ENCODE peak calls at places on chromosome 1, in six cellular contexts. S, D, Y, F, O and I are unnamed samples.

GRCh38 chr1:6065093-6065878 is 19.6 kb downstream of the KCNAB2 start:
- DNase-seq in S (no peak), D (no peak), O (no peak), Y (no peak), F (no peak), I (no peak)

GRCh38 chr1:47623174-47623940 is 185.5 kb downstream of the FOXD2 start:
- DNase-seq in S (no peak), D (no peak), O (no peak), Y (no peak), F (no peak), I (no peak)

GRCh38 chr1:44640178-44640865 is 34.0 kb downstream of the TMEM53 start:
- DNase-seq in O (no peak), S (no peak), F (no peak), D (no peak), Y (no peak), I (no peak)

GRCh38 chr1:77313491-77313890 is 31.7 kb downstream of the AK5 start:
- DNase-seq in F (peak), O (peak), S (peak), D (no peak), Y (peak), I (peak)

GRCh38 chr1:84776639-84777038 is 86.4 kb upstream of the SSX2IP start:
- DNase-seq in D (no peak), Y (no peak), O (no peak), S (no peak), F (no peak), I (no peak)

GRCh38 chr1:109819365-109819764 is 55.6 kb upstream of the EPS8L3 start:
- DNase-seq in F (no peak), D (no peak), O (no peak), Y (no peak), S (no peak), I (no peak)

GRCh38 chr1:156559086-156559796 is 13.1 kb downstream of the IQGAP3 start:
- DNase-seq in Y (no peak), D (no peak), F (no peak), S (no peak), O (no peak), I (no peak)

GRCh38 chr1:93681549-93682412 is at the start of gene BCAR3:
- DNase-seq in Y (peak), D (no peak), F (peak), O (no peak), S (peak), I (peak)

GRCh38 chr1:53592521-53592982 is 133.4 kb downstream of the DMRTB1 start:
- DNase-seq in S (peak), Y (no peak), O (no peak), D (no peak), F (no peak), I (no peak)

GRCh38 chr1:29879217-29879616 is 642.9 kb downstream of the PTPRU start:
- DNase-seq in Y (no peak), S (no peak), O (no peak), D (no peak), F (no peak), I (no peak)

GRCh38 chr1:28775121-28775942 is 36.6 kb upstream of the OPRD1 start:
- DNase-seq in S (no peak), O (no peak), Y (peak), D (no peak), F (peak), I (no peak)

GRCh38 chr1:172486805-172487454 is 43.1 kb upstream of the PIGC start:
- DNase-seq in O (no peak), Y (no peak), S (no peak), D (no peak), F (no peak), I (no peak)

GRCh38 chr1:53122194-53122846 is 20.1 kb downstream of the SLC1A7 start:
- DNase-seq in S (no peak), F (no peak), O (no peak), D (no peak), Y (no peak), I (no peak)

GRCh38 chr1:119340861-119341261 is 27.7 kb upstream of the HAO2 start:
- DNase-seq in S (no peak), D (no peak), Y (no peak), F (no peak), O (no peak), I (no peak)

GRCh38 chr1:7478797-7479499 is 292.1 kb upstream of the VAMP3 start:
- DNase-seq in F (no peak), S (peak), D (no peak), Y (no peak), O (no peak), I (peak)

GRCh38 chr1:24898909-24899439 is 31.1 kb downstream of the RUNX3 start:
- DNase-seq in O (no peak), D (no peak), Y (no peak), S (no peak), F (no peak), I (no peak)

GRCh38 chr1:113388621-113389355 is 1.5 kb upstream of the MAGI3 start:
- DNase-seq in S (peak), D (no peak), F (peak), O (peak), Y (peak), I (peak)
- TF ChIP-seq POLR2A in S (no peak), D (no peak), F (no peak), O (no peak), Y (no peak), I (no peak)

GRCh38 chr1:87435484-87435883 is 106.8 kb downstream of the LMO4 start:
- DNase-seq in O (no peak), S (peak), F (peak), Y (no peak), D (peak), I (peak)
- TF ChIP-seq MYC in O (no peak), S (no peak), F (no peak), Y (no peak), D (no peak), I (no peak)

GRCh38 chr1:155307247-155307740 is 1.4 kb upstream of the FDPS start:
- DNase-seq in F (no peak), Y (peak), D (no peak), O (peak), S (peak), I (peak)

GRCh38 chr1:155304558-155305063 is 3.4 kb upstream of the PKLR start:
- DNase-seq in D (no peak), O (peak), Y (no peak), F (no peak), S (no peak), I (no peak)

GRCh38 chr1:155309423-155310021 is 856 bp downstream of the FDPS start:
- DNase-seq in F (peak), D (no peak), Y (peak), S (peak), O (no peak), I (peak)

GRCh38 chr1:155305881-155306391 is 2.7 kb upstream of the FDPS start:
- DNase-seq in D (no peak), F (no peak), O (peak), S (no peak), Y (no peak), I (no peak)

GRCh38 chr1:155308493-155309422 is at the start of gene FDPS:
- DNase-seq in F (peak), Y (peak), D (peak), S (peak), O (peak), I (peak)
- TF ChIP-seq POLR2A in F (peak), Y (peak), D (peak), S (peak), O (peak), I (peak)

DNA sequence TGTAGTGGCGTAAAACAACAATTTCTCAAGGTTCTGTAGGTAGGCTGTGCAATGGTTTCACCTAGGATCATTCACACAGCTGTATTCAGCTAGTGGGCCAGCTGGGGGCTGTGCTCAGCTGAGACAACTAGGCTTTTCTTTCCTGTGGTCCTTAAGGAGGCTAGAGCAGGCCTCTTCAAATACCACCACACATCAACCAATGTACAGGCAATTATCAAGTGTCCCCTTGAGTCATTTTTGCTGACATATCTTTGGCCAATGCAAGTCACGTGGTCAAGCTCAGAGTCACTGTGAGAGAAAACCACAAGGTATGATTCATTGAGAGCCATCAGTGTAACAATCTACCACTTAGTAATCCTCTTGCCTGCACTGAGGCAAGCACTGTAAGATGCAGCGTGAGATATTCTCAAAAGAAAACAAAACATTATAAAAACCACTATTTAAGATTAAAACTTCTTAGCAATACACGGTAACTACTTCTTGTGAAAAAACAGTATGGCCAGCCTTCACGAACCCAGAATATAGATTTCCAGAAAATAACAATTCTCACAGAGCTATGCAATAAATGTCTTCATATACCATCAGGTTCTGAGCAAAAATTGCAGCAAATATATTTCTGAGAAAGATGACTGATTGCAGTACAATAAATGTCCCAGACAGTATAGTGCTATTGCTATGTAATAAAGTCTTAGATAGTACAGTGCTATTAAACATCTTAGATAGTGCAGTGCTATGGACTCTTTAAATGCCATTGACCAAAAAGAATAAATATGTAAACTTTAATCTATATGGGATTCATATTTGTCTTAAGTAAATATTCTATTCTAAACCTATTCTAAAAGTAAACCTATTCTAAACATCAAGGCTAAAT is 55.3 kb downstream of the NME7 start:
- DNase-seq in D (peak), O (no peak), F (peak), S (peak), Y (peak), I (peak)
- TF ChIP-seq MYC in D (no peak), O (no peak), F (peak), S (no peak), Y (no peak), I (no peak)

GRCh38 chr1:161171191-161171590 is 5.0 kb downstream of the PPOX start:
- DNase-seq in Y (no peak), S (no peak), F (peak), O (no peak), D (no peak), I (no peak)

GRCh38 chr1:161173711-161174110 is 3.6 kb downstream of the B4GALT3 start:
- DNase-seq in S (no peak), D (no peak), Y (no peak), O (no peak), F (no peak), I (no peak)

GRCh38 chr1:161172349-161172748 is 5.0 kb downstream of the B4GALT3 start:
- DNase-seq in S (no peak), Y (no peak), F (no peak), O (no peak), D (no peak), I (no peak)

GRCh38 chr1:161171696-161172095 is 5.5 kb downstream of the PPOX start:
- DNase-seq in Y (no peak), O (no peak), S (no peak), D (no peak), F (no peak), I (no peak)

DNA sequence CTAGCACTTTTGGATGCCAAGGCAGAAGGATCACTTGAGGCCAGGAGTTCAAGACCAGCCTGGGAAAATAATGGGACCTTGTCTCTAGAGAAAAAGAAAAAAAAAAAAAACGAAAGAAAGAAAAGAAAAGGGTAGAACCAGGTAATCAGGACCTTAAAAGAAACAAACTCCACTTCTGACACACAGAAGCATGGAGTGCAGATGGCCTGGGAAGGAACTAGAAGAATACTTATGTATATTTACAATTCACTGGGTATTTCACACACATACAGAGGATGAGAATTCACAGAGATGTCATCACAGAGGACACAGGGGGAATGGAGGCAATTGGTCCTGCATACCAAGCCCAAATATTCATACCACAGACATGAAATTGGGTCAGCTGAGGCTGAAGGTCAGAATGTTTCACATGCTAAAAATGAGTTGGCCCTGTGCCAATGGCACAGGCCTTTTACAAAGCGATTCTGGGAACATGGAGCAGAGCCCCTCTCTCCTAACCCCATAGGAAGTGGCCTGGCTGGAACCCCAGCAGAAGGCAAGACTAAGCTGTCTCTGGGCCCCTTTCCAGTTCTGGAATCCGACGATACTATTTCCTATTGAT is 4.4 kb downstream of the B4GALT3 start:
- DNase-seq in D (no peak), F (no peak), Y (no peak), O (no peak), S (no peak), I (no peak)
- TF ChIP-seq POLR2A in D (no peak), F (no peak), Y (no peak), O (no peak), S (no peak), I (no peak)